ENCODE peak calls at places on chromosomes 13 and 19, in seven cellular contexts. A is MM.1S, E is H1, I is fibroblast of lung, N is DND-41, D is GM23338, T is astrocyte. Q is an unnamed sample.
A peak's percentile ranks its signal among the peaks of the same experiment; 100 is the strongest.

GRCh38 chr13:74128171-74128767 is 5.9 kb downstream of the KLF12 start:
- DNase-seq in E (no peak), I (peak; percentile 90), T (peak; percentile 85), D (no peak), A (no peak), N (no peak), Q (no peak)

GRCh38 chr19:11324079-11324661 is 15.3 kb downstream of the RAB3D start:
- DNase-seq in D (no peak), N (peak; percentile 91), I (peak; percentile 90), E (no peak), A (no peak), T (peak; percentile 85), Q (no peak)

GRCh38 chr19:33255781-33256180 is 30.1 kb upstream of the SLC7A10 start:
- DNase-seq in E (no peak), D (no peak), A (no peak), T (no peak), N (no peak), I (no peak), Q (no peak)

GRCh38 chr19:47490847-47491246 is 6.8 kb upstream of the KPTN start:
- DNase-seq in N (no peak), T (no peak), A (peak; percentile 42), I (no peak), E (no peak), D (no peak), Q (no peak)

GRCh38 chr19:1351324-1351947 is 32.3 kb upstream of the NDUFS7 start:
- DNase-seq in A (no peak), N (no peak), I (no peak), D (no peak), E (no peak), T (no peak), Q (no peak)

GRCh38 chr19:53953383-53953782 is 9.4 kb upstream of the CACNG8 start:
- DNase-seq in N (no peak), T (no peak), E (no peak), A (no peak), D (no peak), I (no peak), Q (no peak)

GRCh38 chr19:2567580-2567979 is 91.7 kb downstream of the GADD45B start:
- DNase-seq in A (no peak), T (no peak), N (no peak), E (no peak), D (no peak), I (no peak), Q (no peak)

GRCh38 chr19:1606138-1606651 is 933 bp upstream of the UQCR11 start:
- DNase-seq in I (no peak), A (no peak), N (no peak), E (no peak), T (no peak), D (no peak), Q (no peak)

GRCh38 chr19:4227771-4228170 is 1.6 kb upstream of the EBI3 start:
- DNase-seq in N (no peak), I (no peak), A (no peak), T (no peak), E (no peak), D (no peak), Q (no peak)

GRCh38 chr13:98279473-98280175 is 102.6 kb upstream of the RNF113B start:
- DNase-seq in E (no peak), I (no peak), T (no peak), N (peak; percentile 4), D (no peak), A (no peak), Q (no peak)

GRCh38 chr13:58085819-58086218 is 454.3 kb downstream of the PCDH17 start:
- DNase-seq in T (peak; percentile 73), D (no peak), E (no peak), I (peak; percentile 81), N (no peak), A (peak; percentile 63), Q (no peak)

GRCh38 chr13:39273953-39274352 is 235.7 kb downstream of the NHLRC3 start:
- DNase-seq in N (no peak), D (peak; percentile 55), T (no peak), E (no peak), I (peak; percentile 14), A (no peak), Q (no peak)

GRCh38 chr19:418761-419632 is 10.1 kb upstream of the C2CD4C start:
- DNase-seq in D (no peak), A (no peak), T (no peak), I (no peak), N (no peak), E (no peak), Q (no peak)

GRCh38 chr13:103081435-103081834 is 15.2 kb upstream of the SLC10A2 start:
- DNase-seq in N (no peak), A (no peak), T (no peak), I (no peak), E (no peak), D (no peak), Q (no peak)
- H3K4me3 ChIP-seq in N (no peak overlapping the region), A (no peak overlapping the region), T (no peak overlapping the region), I (no peak overlapping the region), E (no peak overlapping the region), D (no peak overlapping the region), Q (no peak overlapping the region)

GRCh38 chr13:46207828-46208227 is 3.9 kb upstream of the LRRC63 start:
- DNase-seq in E (no peak), D (peak; percentile 27), A (no peak), T (no peak), N (no peak), I (no peak), Q (no peak)
- TF ChIP-seq EZH2 in E (no peak), D (no peak), A (no peak), T (no peak), N (no peak), I (no peak), Q (no peak)

GRCh38 chr19:43818500-43818899 is 8.6 kb upstream of the ZNF283 start:
- DNase-seq in E (no peak), A (no peak), N (no peak), I (no peak), D (no peak), T (no peak), Q (no peak)

GRCh38 chr19:43820861-43821215 is 6.3 kb upstream of the ZNF283 start:
- DNase-seq in I (no peak), D (no peak), A (no peak), N (no peak), E (no peak), T (no peak), Q (no peak)

GRCh38 chr19:43814663-43815352 is 12.3 kb upstream of the ZNF283 start:
- DNase-seq in A (no peak), D (no peak), I (no peak), T (no peak), N (no peak), E (no peak), Q (no peak)

DNA sequence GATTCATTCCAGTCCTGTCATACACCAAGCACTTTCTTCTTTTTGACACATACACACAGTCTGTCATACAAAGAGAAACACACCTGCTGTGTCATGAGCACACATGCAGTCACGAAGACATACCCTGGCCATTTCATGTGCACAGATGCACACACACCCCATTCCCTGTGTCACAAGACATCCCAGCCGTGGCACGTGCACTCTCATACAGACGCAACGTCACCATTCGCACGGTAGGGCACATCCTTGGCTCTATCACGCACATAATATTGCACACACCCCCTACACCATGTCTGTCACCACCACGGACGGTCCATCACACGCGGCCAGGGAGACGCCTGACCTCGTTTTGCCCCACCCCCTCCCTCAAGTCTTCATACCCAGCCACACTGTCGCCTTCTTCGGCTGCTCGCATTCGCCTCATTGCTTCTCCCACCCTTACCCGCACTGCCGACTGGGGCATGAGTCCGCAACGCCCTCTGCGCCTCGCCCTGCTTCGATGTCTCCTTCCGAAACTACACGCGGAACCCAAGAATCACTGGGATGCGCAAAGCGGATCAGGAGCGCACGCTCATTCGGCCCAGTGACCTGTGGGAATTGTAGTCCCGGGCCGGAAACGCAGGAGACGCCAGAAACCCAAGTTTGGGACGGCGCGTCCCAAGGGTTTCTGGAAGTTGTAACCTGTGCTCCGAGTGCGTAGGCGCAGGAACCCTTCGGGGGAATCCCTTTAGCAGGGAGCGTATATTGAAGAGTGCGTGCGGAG is 6.8 kb upstream of the ZNF283 start:
- DNase-seq in T (peak; percentile 35), A (no peak), I (peak; percentile 56), D (peak; percentile 91), E (peak; percentile 44), N (no peak), Q (no peak)
- H3K4me3 ChIP-seq in T (peak overlapping the region; percentile 61), A (no peak overlapping the region), I (peak overlapping the region; percentile 49), D (peak overlapping the region; percentile 45), E (peak overlapping the region; percentile 37), N (no peak overlapping the region), Q (peak overlapping the region; percentile 51)

GRCh38 chr19:13884726-13885591 is 8.0 kb downstream of the NANOS3 start:
- DNase-seq in E (no peak), N (no peak), I (no peak), A (peak; percentile 68), T (no peak), D (no peak), Q (no peak)
- TF ChIP-seq EZH2 in E (no peak), N (no peak), I (no peak), A (no peak), T (no peak), D (no peak), Q (no peak)

GRCh38 chr19:19670070-19670551 is 1.5 kb downstream of the ZNF101 start:
- DNase-seq in A (no peak), D (peak; percentile 88), I (no peak), E (peak; percentile 34), T (no peak), N (no peak), Q (no peak)
- H3K4me3 ChIP-seq in A (no peak overlapping the region), D (peak overlapping the region; percentile 92), I (peak overlapping the region; percentile 85), E (peak overlapping the region; percentile 96), T (no peak overlapping the region), N (peak overlapping the region; percentile 97), Q (peak overlapping the region; percentile 82)

DNA sequence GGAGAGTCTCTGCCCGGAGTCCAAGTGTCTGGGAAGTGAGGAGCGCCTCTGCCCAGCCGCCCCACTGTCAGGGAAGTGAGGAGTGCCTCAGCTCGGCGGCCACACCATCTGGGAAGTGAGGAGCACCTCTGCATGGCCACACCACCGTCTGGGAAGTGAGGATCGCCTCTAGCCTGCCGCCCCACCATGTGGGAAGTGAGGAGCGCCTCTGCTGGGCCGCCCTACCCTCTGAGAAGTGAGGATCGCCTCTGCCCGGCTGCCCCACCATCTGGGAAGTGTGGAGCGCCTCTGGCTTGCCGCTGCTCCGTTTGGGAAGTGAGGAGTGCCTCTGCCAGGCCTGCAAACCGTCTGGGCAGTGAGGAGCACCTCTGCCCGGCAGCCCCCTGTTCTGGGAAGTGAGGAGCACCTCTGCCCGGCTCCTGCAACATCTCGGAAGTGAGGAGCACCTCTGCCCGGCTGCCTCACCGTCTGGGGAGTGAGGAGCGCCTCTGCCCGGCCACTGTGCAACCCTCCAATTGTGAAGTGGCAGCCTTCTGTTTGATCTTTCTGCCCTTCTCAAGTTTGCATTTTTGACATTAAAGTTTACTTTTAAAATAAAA is 60.8 kb upstream of the CEACAM21 start:
- DNase-seq in E (no peak), T (no peak), D (peak; percentile 12), N (no peak), I (no peak), A (no peak), Q (no peak)
- TF ChIP-seq EZH2 in E (no peak), T (no peak), D (no peak), N (no peak), I (no peak), A (no peak), Q (no peak)

DNA sequence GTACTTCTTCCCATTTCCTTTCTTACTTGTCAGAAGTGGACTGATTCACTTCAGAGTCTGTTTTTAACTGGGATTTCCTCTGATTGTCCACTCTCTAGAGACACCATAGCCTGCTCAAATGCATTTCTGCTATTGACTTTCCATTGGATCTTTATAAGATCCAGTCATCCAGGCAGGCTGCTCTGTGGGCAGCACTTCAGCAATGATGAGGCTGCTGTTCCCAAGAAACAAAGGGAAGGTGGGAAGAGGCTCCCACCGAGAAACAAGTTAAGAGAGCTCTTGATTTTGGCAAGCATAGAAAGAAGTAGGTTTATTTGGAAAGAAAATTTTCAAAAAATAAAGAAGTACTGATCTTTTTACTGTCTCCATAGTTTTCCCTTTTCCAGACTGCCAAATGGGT is 125.8 kb upstream of the STARD13 start:
- DNase-seq in N (no peak), E (no peak), I (no peak), A (no peak), D (no peak), T (no peak), Q (no peak)
- H3K4me3 ChIP-seq in N (no peak overlapping the region), E (no peak overlapping the region), I (no peak overlapping the region), A (no peak overlapping the region), D (no peak overlapping the region), T (no peak overlapping the region), Q (no peak overlapping the region)